ENCODE peak calls at places on chromosomes 16 and 17, in eight cellular contexts. X, F, C, G, L, Z, V and M are unnamed samples.
A peak's percentile ranks its signal among the peaks of the same experiment; 100 is the strongest.

GRCh38 chr17:72244494-72244893 is 123.7 kb downstream of the SOX9 start:
- DNase-seq in F (no peak), Z (no peak), C (no peak), V (no peak), G (peak; percentile 11), L (no peak), X (no peak), M (no peak)

GRCh38 chr16:8721693-8722348 is 47.4 kb downstream of the ABAT start:
- DNase-seq in V (no peak), L (no peak), Z (no peak), X (no peak), G (no peak), C (no peak), F (no peak), M (no peak)

GRCh38 chr16:66293207-66293735 is 73.2 kb upstream of the CDH5 start:
- DNase-seq in L (no peak), Z (no peak), F (no peak), X (no peak), V (no peak), C (no peak), G (no peak), M (no peak)

GRCh38 chr17:39927928-39928867 is 666 bp downstream of the LRRC3C start:
- DNase-seq in Z (peak; percentile 29), V (no peak), C (no peak), G (peak; percentile 3), F (no peak), L (peak; percentile 52), X (peak; percentile 74), M (peak; percentile 54)

GRCh38 chr16:28103516-28104170 is 40.1 kb upstream of the GSG1L start:
- DNase-seq in L (no peak), Z (no peak), V (no peak), F (no peak), C (no peak), G (no peak), X (no peak), M (no peak)

GRCh38 chr16:85048921-85049562 is 21.4 kb downstream of the KIAA0513 start:
- DNase-seq in F (no peak), L (no peak), C (no peak), G (no peak), Z (no peak), V (no peak), X (peak; percentile 81), M (no peak)

GRCh38 chr16:27174007-27174406 is 29.3 kb upstream of the KDM8 start:
- DNase-seq in C (no peak), X (no peak), G (no peak), V (no peak), L (no peak), F (no peak), Z (no peak), M (no peak)

GRCh38 chr16:58464916-58465731 is 34.8 kb upstream of the NDRG4 start:
- DNase-seq in X (no peak), V (no peak), F (no peak), G (no peak), C (no peak), Z (no peak), L (peak; percentile 67), M (no peak)

GRCh38 chr17:82944990-82945389 is 105.2 kb upstream of the ZNF750 start:
- DNase-seq in X (no peak), V (no peak), C (no peak), G (no peak), F (no peak), L (no peak), Z (no peak), M (no peak)

GRCh38 chr17:78315355-78316114 is 44.3 kb downstream of the SOCS3 start:
- DNase-seq in F (peak; percentile 92), C (peak; percentile 70), V (no peak), G (peak; percentile 86), X (peak; percentile 88), L (peak; percentile 61), Z (no peak), M (peak; percentile 88)

GRCh38 chr16:85153046-85153445 is 40.8 kb upstream of the CIBAR2 start:
- DNase-seq in G (no peak), C (no peak), V (no peak), F (no peak), X (no peak), Z (no peak), L (no peak), M (no peak)

GRCh38 chr17:64459284-64459747 is 10.4 kb downstream of the MILR1 start:
- DNase-seq in V (no peak), C (no peak), F (no peak), X (no peak), L (no peak), G (peak; percentile 80), Z (no peak), M (no peak)

GRCh38 chr17:79563237-79564013 is 47.4 kb downstream of the RBFOX3 start:
- DNase-seq in V (no peak), L (no peak), C (peak; percentile 0), G (no peak), Z (no peak), F (no peak), X (peak; percentile 6), M (no peak)

GRCh38 chr17:55672585-55673501 is 49.8 kb downstream of the TMEM100 start:
- DNase-seq in C (no peak), G (no peak), L (peak; percentile 20), Z (no peak), V (no peak), F (no peak), X (peak; percentile 58), M (no peak)

GRCh38 chr17:35315971-35316370 is 57.5 kb downstream of the SLFN11 start:
- DNase-seq in F (no peak), L (no peak), C (no peak), X (no peak), Z (no peak), V (no peak), G (no peak), M (no peak)

GRCh38 chr17:70059076-70059475 is 15.9 kb upstream of the KCNJ16 start:
- DNase-seq in G (no peak), F (no peak), L (no peak), Z (no peak), V (no peak), X (no peak), C (no peak), M (no peak)

GRCh38 chr17:44324092-44324570 is 492 bp downstream of the SLC25A39 start:
- DNase-seq in F (no peak), Z (no peak), G (no peak), L (no peak), V (no peak), X (peak; percentile 61), C (no peak), M (no peak)

GRCh38 chr17:17119533-17119932 is 77.3 kb downstream of the MPRIP start:
- DNase-seq in L (peak; percentile 40), Z (no peak), G (no peak), V (no peak), F (no peak), X (peak; percentile 54), C (no peak), M (peak; percentile 70)

GRCh38 chr16:280005-280421 is 378 bp upstream of the ARHGDIG start:
- DNase-seq in G (no peak), Z (no peak), F (no peak), C (no peak), L (no peak), V (no peak), X (peak; percentile 40), M (no peak)

GRCh38 chr17:42682400-42683384 is at the start of gene CNTNAP1:
- DNase-seq in Z (no peak), G (peak; percentile 43), X (peak; percentile 75), V (no peak), L (peak; percentile 64), F (no peak), C (peak; percentile 32), M (peak; percentile 72)

GRCh38 chr17:80749611-80750010 is 205.0 kb downstream of the RPTOR start:
- DNase-seq in G (no peak), X (no peak), F (no peak), C (no peak), L (no peak), V (no peak), Z (no peak), M (no peak)

GRCh38 chr17:75927286-75927922 is 13.4 kb downstream of the FBF1 start:
- DNase-seq in L (no peak), C (no peak), F (no peak), Z (no peak), G (no peak), V (no peak), X (no peak), M (peak; percentile 38)

GRCh38 chr16:70801611-70802010 is 653 bp upstream of the VAC14 start:
- DNase-seq in X (no peak), V (no peak), L (no peak), F (no peak), C (no peak), Z (no peak), G (no peak), M (no peak)

GRCh38 chr16:66605177-66605999 is 884 bp downstream of the CMTM3 start:
- DNase-seq in Z (peak; percentile 35), X (peak; percentile 82), L (no peak), F (no peak), G (peak; percentile 41), V (no peak), C (no peak), M (peak; percentile 45)

GRCh38 chr17:64001763-64002529 is 3.8 kb downstream of the PRR29 start:
- DNase-seq in G (no peak), C (no peak), F (no peak), L (no peak), Z (peak; percentile 11), V (no peak), X (peak; percentile 77), M (no peak)

GRCh38 chr17:36999475-36999874 is 50.7 kb downstream of the AATF start:
- DNase-seq in L (no peak), X (no peak), Z (no peak), V (no peak), F (no peak), G (no peak), C (no peak), M (no peak)

GRCh38 chr17:66115246-66115645 is 76.7 kb downstream of the CEP112 start:
- DNase-seq in X (no peak), F (no peak), C (peak; percentile 34), V (no peak), G (peak; percentile 18), L (no peak), Z (no peak), M (no peak)

GRCh38 chr16:57638381-57638780 is 10.0 kb downstream of the ADGRG1 start:
- DNase-seq in F (no peak), Z (no peak), V (no peak), L (no peak), X (no peak), G (no peak), C (no peak), M (no peak)

GRCh38 chr16:21619765-21620462 is 20.5 kb downstream of the METTL9 start:
- DNase-seq in X (no peak), V (no peak), L (no peak), C (no peak), G (no peak), Z (no peak), F (no peak), M (no peak)

GRCh38 chr17:69060835-69061234 is at the start of gene ABCA9:
- DNase-seq in G (peak; percentile 82), Z (no peak), V (no peak), X (no peak), L (no peak), C (peak; percentile 85), F (peak; percentile 85), M (no peak)

GRCh38 chr17:35766903-35767510 is 6.3 kb downstream of the C17orf50 start:
- DNase-seq in C (no peak), F (no peak), X (no peak), L (peak; percentile 69), Z (no peak), G (no peak), V (no peak), M (no peak)

GRCh38 chr16:10937068-10937859 is 5.0 kb downstream of the DEXI start:
- DNase-seq in V (no peak), G (no peak), C (no peak), L (no peak), X (peak; percentile 53), Z (no peak), F (no peak), M (no peak)

GRCh38 chr16:19329932-19330331 is 44.4 kb downstream of the CLEC19A start:
- DNase-seq in Z (no peak), X (no peak), V (no peak), L (no peak), F (no peak), G (no peak), C (no peak), M (no peak)

GRCh38 chr17:7479389-7480192 is at the start of gene ZBTB4:
- DNase-seq in G (no peak), C (no peak), Z (peak; percentile 66), F (no peak), V (peak; percentile 47), L (peak; percentile 60), X (peak; percentile 85), M (peak; percentile 50)